ENCODE peak calls at places on chromosomes 5 and 9, in nine cellular contexts. One of them, this sample, is unnamed.

GRCh38 chr9:114098660-114099522 is at the start of gene KIF12:
- DNase-seq in SK-N-MC: no peak
- DNase-seq in stomach: peak; percentile 83
- DNase-seq in spleen: no peak
- DNase-seq in vagina: no peak
- DNase-seq in breast epithelium: no peak
- DNase-seq in upper lobe of left lung: peak; percentile 75
- DNase-seq in prostate gland: peak; percentile 60
- DNase-seq in sigmoid colon: no peak
- DNase-seq in this sample: no peak

GRCh38 chr9:127955294-127956015 is 17.8 kb upstream of the DPM2 start:
- DNase-seq in SK-N-MC: no peak
- DNase-seq in stomach: peak; percentile 85
- DNase-seq in spleen: no peak
- DNase-seq in vagina: no peak
- DNase-seq in breast epithelium: peak; percentile 97
- DNase-seq in upper lobe of left lung: peak; percentile 93
- DNase-seq in prostate gland: peak; percentile 98
- DNase-seq in sigmoid colon: peak; percentile 89
- DNase-seq in this sample: no peak

GRCh38 chr9:133680250-133680975 is 44.2 kb downstream of the DBH start:
- DNase-seq in SK-N-MC: no peak
- DNase-seq in stomach: no peak
- DNase-seq in spleen: no peak
- DNase-seq in vagina: no peak
- DNase-seq in breast epithelium: no peak
- DNase-seq in upper lobe of left lung: no peak
- DNase-seq in prostate gland: no peak
- DNase-seq in sigmoid colon: no peak
- DNase-seq in this sample: no peak

GRCh38 chr5:38548064-38548759 is 8.2 kb downstream of the LIFR start:
- DNase-seq in SK-N-MC: no peak
- DNase-seq in stomach: no peak
- DNase-seq in spleen: no peak
- DNase-seq in vagina: no peak
- DNase-seq in breast epithelium: no peak
- DNase-seq in upper lobe of left lung: no peak
- DNase-seq in prostate gland: no peak
- DNase-seq in sigmoid colon: no peak
- DNase-seq in this sample: no peak

GRCh38 chr9:18721267-18722079 is 247.5 kb downstream of the ADAMTSL1 start:
- DNase-seq in SK-N-MC: no peak
- DNase-seq in stomach: no peak
- DNase-seq in spleen: no peak
- DNase-seq in vagina: no peak
- DNase-seq in breast epithelium: no peak
- DNase-seq in upper lobe of left lung: peak; percentile 48
- DNase-seq in prostate gland: no peak
- DNase-seq in sigmoid colon: no peak
- DNase-seq in this sample: no peak

GRCh38 chr5:143161893-143162520 is 241.5 kb downstream of the NR3C1 start:
- DNase-seq in SK-N-MC: no peak
- DNase-seq in stomach: peak; percentile 45
- DNase-seq in spleen: no peak
- DNase-seq in vagina: no peak
- DNase-seq in breast epithelium: no peak
- DNase-seq in upper lobe of left lung: peak; percentile 51
- DNase-seq in prostate gland: no peak
- DNase-seq in sigmoid colon: peak; percentile 77
- DNase-seq in this sample: no peak

GRCh38 chr5:176878906-176879662 is 20.1 kb downstream of the HK3 start:
- DNase-seq in SK-N-MC: no peak
- DNase-seq in stomach: no peak
- DNase-seq in spleen: no peak
- DNase-seq in vagina: no peak
- DNase-seq in breast epithelium: no peak
- DNase-seq in upper lobe of left lung: no peak
- DNase-seq in prostate gland: no peak
- DNase-seq in sigmoid colon: no peak
- DNase-seq in this sample: no peak

GRCh38 chr5:25090275-25090674 is 445.5 kb upstream of the CDH10 start:
- DNase-seq in SK-N-MC: no peak
- DNase-seq in stomach: no peak
- DNase-seq in spleen: no peak
- DNase-seq in vagina: no peak
- DNase-seq in breast epithelium: no peak
- DNase-seq in upper lobe of left lung: no peak
- DNase-seq in prostate gland: no peak
- DNase-seq in sigmoid colon: no peak
- DNase-seq in this sample: no peak

GRCh38 chr5:177270653-177271052 is 32.9 kb downstream of the RAB24 start:
- DNase-seq in SK-N-MC: no peak
- DNase-seq in stomach: no peak
- DNase-seq in spleen: no peak
- DNase-seq in vagina: no peak
- DNase-seq in breast epithelium: no peak
- DNase-seq in upper lobe of left lung: no peak
- DNase-seq in prostate gland: no peak
- DNase-seq in sigmoid colon: no peak
- DNase-seq in this sample: no peak

GRCh38 chr5:138054863-138055558 is 22.1 kb upstream of the FAM13B start:
- DNase-seq in SK-N-MC: no peak
- DNase-seq in stomach: no peak
- DNase-seq in spleen: no peak
- DNase-seq in vagina: no peak
- DNase-seq in breast epithelium: peak; percentile 25
- DNase-seq in upper lobe of left lung: no peak
- DNase-seq in prostate gland: no peak
- DNase-seq in sigmoid colon: no peak
- DNase-seq in this sample: no peak

GRCh38 chr5:73652391-73652790 is 26.4 kb downstream of the ARHGEF28 start:
- DNase-seq in SK-N-MC: no peak
- DNase-seq in stomach: no peak
- DNase-seq in spleen: no peak
- DNase-seq in vagina: no peak
- DNase-seq in breast epithelium: no peak
- DNase-seq in upper lobe of left lung: no peak
- DNase-seq in prostate gland: no peak
- DNase-seq in sigmoid colon: no peak
- DNase-seq in this sample: no peak

GRCh38 chr9:69671291-69671903 is 774 bp downstream of the APBA1 start:
- DNase-seq in SK-N-MC: no peak
- DNase-seq in stomach: no peak
- DNase-seq in spleen: no peak
- DNase-seq in vagina: no peak
- DNase-seq in breast epithelium: no peak
- DNase-seq in upper lobe of left lung: peak; percentile 26
- DNase-seq in prostate gland: no peak
- DNase-seq in sigmoid colon: no peak
- DNase-seq in this sample: no peak

GRCh38 chr5:111734013-111734412 is 23.0 kb downstream of the NREP start:
- DNase-seq in SK-N-MC: no peak
- DNase-seq in stomach: no peak
- DNase-seq in spleen: no peak
- DNase-seq in vagina: no peak
- DNase-seq in breast epithelium: no peak
- DNase-seq in upper lobe of left lung: no peak
- DNase-seq in prostate gland: no peak
- DNase-seq in sigmoid colon: no peak
- DNase-seq in this sample: no peak

GRCh38 chr5:81315336-81315735 is 13.9 kb downstream of the ZCCHC9 start:
- DNase-seq in SK-N-MC: no peak
- DNase-seq in stomach: no peak
- DNase-seq in spleen: no peak
- DNase-seq in vagina: no peak
- DNase-seq in breast epithelium: no peak
- DNase-seq in upper lobe of left lung: no peak
- DNase-seq in prostate gland: no peak
- DNase-seq in sigmoid colon: no peak
- DNase-seq in this sample: no peak

GRCh38 chr5:14216902-14217301 is 73.8 kb downstream of the TRIO start:
- DNase-seq in SK-N-MC: no peak
- DNase-seq in stomach: no peak
- DNase-seq in spleen: no peak
- DNase-seq in vagina: no peak
- DNase-seq in breast epithelium: no peak
- DNase-seq in upper lobe of left lung: peak; percentile 69
- DNase-seq in prostate gland: no peak
- DNase-seq in sigmoid colon: no peak
- DNase-seq in this sample: no peak

GRCh38 chr5:157463621-157464407 is 3.8 kb downstream of the NIPAL4 start:
- DNase-seq in SK-N-MC: no peak
- DNase-seq in stomach: no peak
- DNase-seq in spleen: no peak
- DNase-seq in vagina: no peak
- DNase-seq in breast epithelium: no peak
- DNase-seq in upper lobe of left lung: no peak
- DNase-seq in prostate gland: no peak
- DNase-seq in sigmoid colon: no peak
- DNase-seq in this sample: no peak

GRCh38 chr5:83095163-83095972 is 18.0 kb downstream of the XRCC4 start:
- DNase-seq in SK-N-MC: no peak
- DNase-seq in stomach: no peak
- DNase-seq in spleen: no peak
- DNase-seq in vagina: no peak
- DNase-seq in breast epithelium: no peak
- DNase-seq in upper lobe of left lung: no peak
- DNase-seq in prostate gland: no peak
- DNase-seq in sigmoid colon: no peak
- DNase-seq in this sample: no peak

GRCh38 chr5:139295692-139296091 is 2.2 kb downstream of the MATR3 start:
- DNase-seq in SK-N-MC: no peak
- DNase-seq in stomach: no peak
- DNase-seq in spleen: no peak
- DNase-seq in vagina: no peak
- DNase-seq in breast epithelium: no peak
- DNase-seq in upper lobe of left lung: no peak
- DNase-seq in prostate gland: no peak
- DNase-seq in sigmoid colon: no peak
- DNase-seq in this sample: peak; percentile 91

GRCh38 chr5:139296198-139296597 is 2.7 kb downstream of the MATR3 start:
- DNase-seq in SK-N-MC: no peak
- DNase-seq in stomach: no peak
- DNase-seq in spleen: no peak
- DNase-seq in vagina: no peak
- DNase-seq in breast epithelium: no peak
- DNase-seq in upper lobe of left lung: no peak
- DNase-seq in prostate gland: no peak
- DNase-seq in sigmoid colon: no peak
- DNase-seq in this sample: no peak

GRCh38 chr5:139297439-139298133 is 4.0 kb downstream of the MATR3 start:
- DNase-seq in SK-N-MC: no peak
- DNase-seq in stomach: no peak
- DNase-seq in spleen: no peak
- DNase-seq in vagina: no peak
- DNase-seq in breast epithelium: no peak
- DNase-seq in upper lobe of left lung: no peak
- DNase-seq in prostate gland: no peak
- DNase-seq in sigmoid colon: no peak
- DNase-seq in this sample: no peak

GRCh38 chr5:139298242-139298641 is 4.7 kb downstream of the MATR3 start:
- DNase-seq in SK-N-MC: no peak
- DNase-seq in stomach: no peak
- DNase-seq in spleen: peak; percentile 45
- DNase-seq in vagina: no peak
- DNase-seq in breast epithelium: no peak
- DNase-seq in upper lobe of left lung: peak; percentile 20
- DNase-seq in prostate gland: no peak
- DNase-seq in sigmoid colon: no peak
- DNase-seq in this sample: no peak

DNA sequence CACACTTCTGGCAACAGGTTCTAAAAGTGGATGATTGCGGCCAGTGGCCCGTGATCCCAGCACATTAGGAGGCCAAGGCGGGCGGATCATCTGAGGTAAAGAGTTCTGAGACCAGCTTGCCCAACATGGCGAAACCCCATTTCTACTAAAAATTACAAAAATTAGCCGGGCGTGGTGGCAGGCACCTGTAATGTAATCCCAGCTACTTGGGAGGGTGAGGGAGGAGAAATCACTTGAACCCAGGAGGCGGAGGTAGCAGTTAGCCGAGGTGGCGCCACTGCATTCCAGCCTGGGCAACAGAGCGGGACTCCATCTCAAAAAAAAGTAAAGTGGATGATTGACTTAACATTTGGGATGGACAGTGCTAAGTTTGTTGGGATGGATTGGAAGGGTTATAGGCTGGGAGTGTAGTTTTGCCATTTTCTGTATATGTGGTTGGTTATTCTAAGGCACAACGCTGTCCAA is 3.4 kb downstream of the MATR3 start:
- DNase-seq in SK-N-MC: no peak
- DNase-seq in stomach: no peak
- DNase-seq in spleen: peak; percentile 62
- DNase-seq in vagina: no peak
- DNase-seq in breast epithelium: no peak
- DNase-seq in upper lobe of left lung: peak; percentile 38
- DNase-seq in prostate gland: no peak
- DNase-seq in sigmoid colon: no peak
- DNase-seq in this sample: peak; percentile 77
- H3K4me3 ChIP-seq in SK-N-MC: peak overlapping the region; percentile 28
- H3K4me3 ChIP-seq in stomach: no peak overlapping the region
- H3K4me3 ChIP-seq in spleen: peak overlapping the region; percentile 17
- H3K4me3 ChIP-seq in vagina: no peak overlapping the region
- H3K4me3 ChIP-seq in breast epithelium: peak overlapping the region; percentile 24
- H3K4me3 ChIP-seq in upper lobe of left lung: no peak overlapping the region
- H3K4me3 ChIP-seq in prostate gland: no peak overlapping the region
- H3K4me3 ChIP-seq in sigmoid colon: no peak overlapping the region
- H3K4me3 ChIP-seq in this sample: no peak overlapping the region

GRCh38 chr9:97986466-97986865 is 3.3 kb downstream of the ANP32B start:
- DNase-seq in SK-N-MC: no peak
- DNase-seq in stomach: no peak
- DNase-seq in spleen: no peak
- DNase-seq in vagina: no peak
- DNase-seq in breast epithelium: no peak
- DNase-seq in upper lobe of left lung: no peak
- DNase-seq in prostate gland: no peak
- DNase-seq in sigmoid colon: no peak
- DNase-seq in this sample: no peak
- TF ChIP-seq POLR2AphosphoS5 in SK-N-MC: no peak
- TF ChIP-seq POLR2AphosphoS5 in stomach: no peak
- TF ChIP-seq POLR2AphosphoS5 in spleen: no peak
- TF ChIP-seq POLR2AphosphoS5 in vagina: no peak
- TF ChIP-seq POLR2AphosphoS5 in breast epithelium: no peak
- TF ChIP-seq POLR2AphosphoS5 in upper lobe of left lung: no peak
- TF ChIP-seq POLR2AphosphoS5 in prostate gland: no peak
- TF ChIP-seq POLR2AphosphoS5 in sigmoid colon: no peak
- TF ChIP-seq POLR2AphosphoS5 in this sample: no peak

GRCh38 chr5:112978836-112979235 is 2.2 kb downstream of the DCP2 start:
- DNase-seq in SK-N-MC: no peak
- DNase-seq in stomach: no peak
- DNase-seq in spleen: no peak
- DNase-seq in vagina: no peak
- DNase-seq in breast epithelium: no peak
- DNase-seq in upper lobe of left lung: no peak
- DNase-seq in prostate gland: no peak
- DNase-seq in sigmoid colon: no peak
- DNase-seq in this sample: no peak
- H3K4me3 ChIP-seq in SK-N-MC: peak overlapping the region; percentile 96
- H3K4me3 ChIP-seq in stomach: no peak overlapping the region
- H3K4me3 ChIP-seq in spleen: peak overlapping the region; percentile 90
- H3K4me3 ChIP-seq in vagina: peak overlapping the region; percentile 98
- H3K4me3 ChIP-seq in breast epithelium: peak overlapping the region; percentile 97
- H3K4me3 ChIP-seq in upper lobe of left lung: peak overlapping the region; percentile 84
- H3K4me3 ChIP-seq in prostate gland: no peak overlapping the region
- H3K4me3 ChIP-seq in sigmoid colon: no peak overlapping the region
- H3K4me3 ChIP-seq in this sample: no peak overlapping the region

GRCh38 chr5:32586251-32586642 is 890 bp downstream of the SUB1 start:
- DNase-seq in SK-N-MC: no peak
- DNase-seq in stomach: no peak
- DNase-seq in spleen: no peak
- DNase-seq in vagina: no peak
- DNase-seq in breast epithelium: no peak
- DNase-seq in upper lobe of left lung: no peak
- DNase-seq in prostate gland: no peak
- DNase-seq in sigmoid colon: no peak
- DNase-seq in this sample: no peak
- TF ChIP-seq POLR2AphosphoS5 in SK-N-MC: no peak
- TF ChIP-seq POLR2AphosphoS5 in stomach: no peak
- TF ChIP-seq POLR2AphosphoS5 in spleen: no peak
- TF ChIP-seq POLR2AphosphoS5 in vagina: no peak
- TF ChIP-seq POLR2AphosphoS5 in breast epithelium: no peak
- TF ChIP-seq POLR2AphosphoS5 in upper lobe of left lung: no peak
- TF ChIP-seq POLR2AphosphoS5 in prostate gland: no peak
- TF ChIP-seq POLR2AphosphoS5 in sigmoid colon: no peak
- TF ChIP-seq POLR2AphosphoS5 in this sample: no peak